ENCODE peak calls at places on chromosome 7, in five cellular contexts. P, N, Y, A and I are unnamed samples.

GRCh38 chr7:25122373-25122772 is 2.7 kb downstream of the CYCS start:
- DNase-seq in P (no peak), N (no peak), Y (no peak), A (no peak), I (no peak)

GRCh38 chr7:22900784-22901183 is 78.1 kb upstream of the TOMM7 start:
- DNase-seq in P (no peak), N (no peak), Y (peak; percentile 2), A (no peak), I (no peak)

GRCh38 chr7:159119026-159119741 is 25.5 kb downstream of the VIPR2 start:
- DNase-seq in P (no peak), N (no peak), Y (no peak), A (no peak), I (no peak)

GRCh38 chr7:35802649-35803048 is 1.8 kb downstream of the SEPTIN7 start:
- DNase-seq in P (no peak), N (peak; percentile 26), Y (no peak), A (peak; percentile 37), I (peak; percentile 18)

GRCh38 chr7:34747842-34748241 is 89.8 kb downstream of the NPSR1 start:
- DNase-seq in P (no peak), N (no peak), Y (no peak), A (peak; percentile 4), I (no peak)

GRCh38 chr7:39394105-39394504 is 172.1 kb upstream of the YAE1 start:
- DNase-seq in P (no peak), N (no peak), Y (no peak), A (no peak), I (no peak)

GRCh38 chr7:28607179-28607578 is 194.9 kb downstream of the CREB5 start:
- DNase-seq in P (no peak), N (no peak), Y (no peak), A (no peak), I (no peak)

GRCh38 chr7:156527458-156527890 is 113.1 kb upstream of the RNF32 start:
- DNase-seq in P (no peak), N (peak; percentile 62), Y (peak; percentile 6), A (no peak), I (no peak)

GRCh38 chr7:130421685-130422084 is 19.1 kb downstream of the CEP41 start:
- DNase-seq in P (no peak), N (no peak), Y (no peak), A (no peak), I (no peak)

GRCh38 chr7:45236666-45237065 is 79.1 kb downstream of the RAMP3 start:
- DNase-seq in P (no peak), N (no peak), Y (peak; percentile 11), A (no peak), I (no peak)

GRCh38 chr7:137975768-137976167 is 26.1 kb downstream of the CREB3L2 start:
- DNase-seq in P (no peak), N (no peak), Y (no peak), A (no peak), I (no peak)

GRCh38 chr7:142560166-142560565 is 189.1 kb upstream of the PRSS1 start:
- DNase-seq in P (no peak), N (no peak), Y (no peak), A (no peak), I (no peak)

GRCh38 chr7:20513897-20514296 is 101.6 kb upstream of the ABCB5 start:
- DNase-seq in P (no peak), N (no peak), Y (no peak), A (no peak), I (no peak)

GRCh38 chr7:39952791-39953190 is 2.7 kb downstream of the CDK13 start:
- DNase-seq in P (no peak), N (no peak), Y (no peak), A (no peak), I (no peak)

GRCh38 chr7:146115665-146116451 is 743 bp upstream of the CNTNAP2 start:
- DNase-seq in P (no peak), N (no peak), Y (peak; percentile 97), A (peak; percentile 86), I (peak; percentile 79)

GRCh38 chr7:26681819-26682418 is 182.5 kb downstream of the SKAP2 start:
- DNase-seq in P (no peak), N (no peak), Y (no peak), A (peak; percentile 23), I (peak; percentile 18)

GRCh38 chr7:41287559-41288335 is 415.1 kb downstream of the INHBA start:
- DNase-seq in P (no peak), N (no peak), Y (no peak), A (no peak), I (no peak)

GRCh38 chr7:30911561-30911969 is at the start of gene AQP1:
- DNase-seq in P (no peak), N (no peak), Y (no peak), A (peak; percentile 67), I (peak; percentile 64)

GRCh38 chr7:140209866-140210609 is 33.3 kb upstream of the KDM7A start:
- DNase-seq in P (peak; percentile 85), N (no peak), Y (no peak), A (no peak), I (no peak)

GRCh38 chr7:104603957-104604356 is 275.6 kb downstream of the LHFPL3 start:
- DNase-seq in P (no peak), N (no peak), Y (no peak), A (no peak), I (no peak)

GRCh38 chr7:86911703-86912102 is 147.8 kb downstream of the ELAPOR2 start:
- DNase-seq in P (no peak), N (peak; percentile 3), Y (no peak), A (no peak), I (no peak)

GRCh38 chr7:29194594-29195417 is at the start of gene CHN2:
- DNase-seq in P (no peak), N (peak; percentile 73), Y (peak; percentile 82), A (peak; percentile 90), I (no peak)

GRCh38 chr7:50660040-50660829 is 95.0 kb upstream of the DDC start:
- DNase-seq in P (no peak), N (no peak), Y (peak; percentile 35), A (no peak), I (no peak)

GRCh38 chr7:7696458-7697119 is 21.8 kb downstream of the RPA3 start:
- DNase-seq in P (no peak), N (peak; percentile 43), Y (no peak), A (no peak), I (no peak)

DNA sequence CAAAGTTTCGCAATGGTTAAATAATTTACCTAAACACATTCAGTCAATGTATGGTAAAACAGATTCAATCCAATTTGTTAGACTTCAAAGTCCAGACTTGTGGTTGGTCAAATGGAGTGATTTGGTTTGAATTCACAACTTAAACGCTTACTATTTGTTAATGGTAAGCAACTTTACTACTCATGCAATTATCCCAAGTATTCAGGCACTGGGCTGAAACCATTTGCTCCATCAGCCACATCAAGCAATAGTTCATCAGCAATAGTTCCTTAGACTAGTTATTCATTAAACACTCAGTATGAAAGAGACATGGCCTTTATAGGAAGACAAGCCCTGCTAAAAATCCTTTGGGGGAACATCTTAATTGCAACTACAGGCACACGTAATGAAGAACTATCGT is 253.0 kb downstream of the AGMO start:
- DNase-seq in P (no peak), N (no peak), Y (no peak), A (no peak), I (no peak)
- TF ChIP-seq TAF1 in P (no peak), N (no peak), Y (no peak), A (no peak), I (no peak)

GRCh38 chr7:155317114-155317434 is 19.4 kb downstream of the INSIG1 start:
- DNase-seq in P (no peak), N (no peak), Y (no peak), A (no peak), I (no peak)

GRCh38 chr7:155313082-155313481 is 15.4 kb downstream of the INSIG1 start:
- DNase-seq in P (no peak), N (no peak), Y (no peak), A (no peak), I (no peak)

GRCh38 chr7:155316427-155317113 is 18.9 kb downstream of the INSIG1 start:
- DNase-seq in P (no peak), N (no peak), Y (no peak), A (no peak), I (no peak)

GRCh38 chr7:155318245-155318644 is 20.6 kb downstream of the INSIG1 start:
- DNase-seq in P (no peak), N (no peak), Y (no peak), A (no peak), I (no peak)

DNA sequence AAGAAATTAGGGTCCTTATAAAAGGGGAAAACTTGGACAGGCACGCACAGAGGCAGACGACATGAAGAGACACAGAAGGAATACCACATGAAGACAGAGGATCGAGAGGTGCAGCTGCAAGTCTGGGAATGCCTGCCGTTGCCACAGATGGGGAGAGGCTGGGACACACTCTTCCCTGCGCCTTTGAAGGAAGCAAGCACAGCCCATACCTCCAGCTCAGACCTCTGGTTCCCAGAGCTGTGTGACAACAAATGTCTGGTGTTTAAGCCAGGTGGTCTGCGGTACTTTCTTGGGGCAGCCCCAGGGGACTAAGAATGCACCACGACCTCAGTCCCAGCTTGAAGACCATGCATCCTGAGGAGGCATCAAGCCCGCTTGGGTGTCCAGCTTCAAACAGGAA is 18.3 kb downstream of the INSIG1 start:
- DNase-seq in P (no peak), N (no peak), Y (no peak), A (no peak), I (no peak)
- TF ChIP-seq GABPA in P (no peak), N (no peak), Y (no peak), A (no peak), I (no peak)

DNA sequence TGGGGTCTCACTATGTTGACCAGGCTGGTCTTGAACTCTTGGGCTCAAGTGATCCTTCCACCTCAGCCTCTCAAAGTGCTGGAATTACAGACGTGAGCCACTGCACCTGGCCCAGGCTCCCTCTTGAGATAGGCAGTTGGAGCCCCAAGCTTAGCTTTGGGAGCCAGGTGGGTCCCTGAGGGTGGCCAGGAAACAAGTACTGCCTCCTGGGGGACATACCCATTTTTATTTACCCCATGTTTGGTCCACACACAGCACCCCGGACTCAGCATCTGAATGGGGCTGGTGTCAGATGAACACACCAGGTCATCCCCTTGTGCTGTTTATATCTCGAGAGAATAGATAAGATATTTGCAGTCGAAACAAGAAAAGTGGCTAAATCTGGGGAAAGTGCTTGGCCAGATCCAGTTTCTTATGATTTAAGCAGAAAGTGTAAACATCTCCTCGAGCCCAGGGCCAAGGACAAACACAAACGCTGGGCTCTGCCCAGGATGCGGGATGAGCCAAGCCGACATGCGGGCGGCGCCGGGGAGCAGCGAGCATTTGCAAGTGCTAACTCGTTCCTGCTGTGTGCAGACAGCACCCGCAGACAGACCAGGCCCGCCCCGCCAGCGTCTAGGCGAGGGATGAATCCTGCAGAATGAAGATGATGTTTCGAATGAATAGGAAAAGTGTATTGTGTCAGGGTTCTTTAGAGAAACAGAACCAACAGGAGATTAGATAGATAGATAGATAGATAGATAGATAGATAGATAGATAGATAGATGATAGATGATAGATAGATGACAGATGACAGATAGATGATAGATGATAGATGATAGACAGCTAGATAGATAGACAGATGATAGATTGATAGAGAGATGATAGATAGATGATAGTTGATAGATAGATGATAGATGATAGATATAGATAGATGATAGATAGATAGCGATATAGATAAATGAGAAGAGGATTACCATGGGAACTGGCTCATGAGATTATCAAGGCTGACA is 44.3 kb upstream of the OCM2 start:
- DNase-seq in P (no peak), N (no peak), Y (peak; percentile 65), A (peak; percentile 62), I (no peak)
- TF ChIP-seq CHD2 in P (no peak), N (no peak), Y (no peak), A (no peak), I (no peak)

GRCh38 chr7:78007231-78007630 is 208.7 kb downstream of the PHTF2 start:
- DNase-seq in P (no peak), N (no peak), Y (no peak), A (no peak), I (no peak)

GRCh38 chr7:78002715-78003114 is 204.1 kb downstream of the PHTF2 start:
- DNase-seq in P (no peak), N (no peak), Y (no peak), A (no peak), I (no peak)

GRCh38 chr7:78011642-78012041 is 213.1 kb downstream of the PHTF2 start:
- DNase-seq in P (no peak), N (no peak), Y (no peak), A (peak; percentile 30), I (no peak)

GRCh38 chr7:78006063-78006755 is 207.6 kb downstream of the PHTF2 start:
- DNase-seq in P (no peak), N (no peak), Y (no peak), A (no peak), I (no peak)
- TF ChIP-seq TAF1 in P (no peak), N (no peak), Y (no peak), A (no peak), I (no peak)